ENCODE peak calls at places on chromosomes 12 and 14, in ten cellular contexts. F is lower lobe of right lung, I is cardiac fibroblast, Y is astrocyte of the spinal cord, E is breast epithelium, D is body of pancreas, X is tibial nerve, H is skeletal muscle cell, U is choroid plexus epithelial cell, G is tibial artery. M is an unnamed sample.

GRCh38 chr14:88848571-88848970 is 24.1 kb downstream of the TTC8 start:
- DNase-seq in F (no peak), I (no peak), Y (no peak), E (no peak), D (no peak), X (no peak), H (no peak), U (no peak), G (no peak), M (no peak)

GRCh38 chr12:106760184-106760531 is 14.3 kb upstream of the RIC8B start:
- DNase-seq in F (peak; percentile 55), I (no peak), Y (no peak), E (no peak), D (no peak), X (no peak), H (no peak), U (peak; percentile 57), G (no peak), M (peak; percentile 72)

GRCh38 chr12:43740511-43741100 is 18.0 kb downstream of the PUS7L start:
- DNase-seq in F (no peak), I (peak; percentile 54), Y (no peak), E (no peak), D (no peak), X (no peak), H (no peak), U (peak; percentile 23), G (no peak), M (no peak)

GRCh38 chr14:23411563-23412525 is 3.8 kb upstream of the MYH6 start:
- DNase-seq in F (no peak), I (no peak), Y (no peak), E (no peak), D (no peak), X (no peak), H (no peak), U (no peak), G (no peak), M (no peak)

GRCh38 chr14:27015046-27015445 is 417.2 kb upstream of the NOVA1 start:
- DNase-seq in F (no peak), I (no peak), Y (no peak), E (no peak), D (no peak), X (no peak), H (peak; percentile 25), U (no peak), G (no peak), M (no peak)

GRCh38 chr14:79704406-79704805 is 506.9 kb downstream of the DIO2 start:
- DNase-seq in F (no peak), I (no peak), Y (no peak), E (no peak), D (no peak), X (no peak), H (no peak), U (no peak), G (no peak), M (no peak)

GRCh38 chr14:93219103-93219726 is 12.2 kb downstream of the UBR7 start:
- DNase-seq in F (no peak), I (peak; percentile 80), Y (peak; percentile 69), E (no peak), D (peak; percentile 62), X (no peak), H (no peak), U (peak; percentile 80), G (no peak), M (no peak)

GRCh38 chr12:22255097-22255496 is 79.4 kb downstream of the ST8SIA1 start:
- DNase-seq in F (no peak), I (no peak), Y (peak; percentile 29), E (no peak), D (no peak), X (no peak), H (no peak), U (no peak), G (no peak), M (no peak)

GRCh38 chr12:22332191-22332590 is 2.3 kb downstream of the ST8SIA1 start:
- DNase-seq in F (no peak), I (no peak), Y (no peak), E (no peak), D (no peak), X (no peak), H (no peak), U (no peak), G (no peak), M (no peak)

GRCh38 chr12:68400231-68400829 is 68.2 kb upstream of the MDM1 start:
- DNase-seq in F (no peak), I (no peak), Y (no peak), E (no peak), D (no peak), X (no peak), H (no peak), U (no peak), G (no peak), M (no peak)

GRCh38 chr12:131074221-131075083 is 120.7 kb downstream of the ADGRD1 start:
- DNase-seq in F (peak; percentile 34), I (peak; percentile 3), Y (no peak), E (no peak), D (no peak), X (peak; percentile 74), H (no peak), U (no peak), G (peak; percentile 59), M (no peak)

GRCh38 chr14:69354383-69355154 is 43.5 kb downstream of the ERH start:
- DNase-seq in F (no peak), I (no peak), Y (no peak), E (no peak), D (no peak), X (no peak), H (no peak), U (no peak), G (no peak), M (peak; percentile 86)

GRCh38 chr12:85029456-85029855 is 6.6 kb downstream of the TSPAN19 start:
- DNase-seq in F (no peak), I (peak; percentile 44), Y (peak; percentile 47), E (no peak), D (no peak), X (no peak), H (no peak), U (peak; percentile 60), G (no peak), M (no peak)

GRCh38 chr14:74656964-74657363 is 44.9 kb upstream of the LTBP2 start:
- DNase-seq in F (no peak), I (no peak), Y (no peak), E (no peak), D (no peak), X (no peak), H (no peak), U (no peak), G (peak; percentile 43), M (no peak)

GRCh38 chr12:79400481-79400880 is 290.3 kb downstream of the PAWR start:
- DNase-seq in F (no peak), I (no peak), Y (no peak), E (no peak), D (no peak), X (no peak), H (no peak), U (no peak), G (no peak), M (no peak)

GRCh38 chr12:55901881-55902490 is 25.7 kb downstream of the PYM1 start:
- DNase-seq in F (no peak), I (no peak), Y (no peak), E (no peak), D (no peak), X (no peak), H (no peak), U (no peak), G (no peak), M (no peak)

GRCh38 chr12:55797068-55797467 is 20.5 kb downstream of the SARNP start:
- DNase-seq in F (no peak), I (peak; percentile 75), Y (peak; percentile 55), E (no peak), D (no peak), X (no peak), H (peak; percentile 14), U (peak; percentile 81), G (no peak), M (no peak)

GRCh38 chr12:123478762-123479161 is 20.8 kb downstream of the SNRNP35 start:
- DNase-seq in F (no peak), I (peak; percentile 17), Y (peak; percentile 41), E (no peak), D (no peak), X (no peak), H (no peak), U (peak; percentile 42), G (peak; percentile 94), M (no peak)

DNA sequence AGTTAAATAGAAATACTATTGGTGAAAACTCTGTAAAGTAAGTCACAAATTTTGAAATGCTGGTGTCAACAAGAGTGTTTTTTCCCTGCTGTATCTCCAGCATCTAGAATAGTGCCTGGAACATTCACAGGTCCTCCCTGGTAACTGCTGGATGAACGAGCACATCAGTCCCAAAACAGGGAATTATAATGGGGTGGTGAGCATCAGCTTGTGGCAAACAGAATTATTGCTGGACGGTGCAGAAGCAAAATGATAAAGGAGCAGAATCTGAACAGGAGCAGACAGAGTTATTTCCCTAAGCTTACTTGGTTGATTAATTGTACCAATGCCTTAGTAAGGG is 129.9 kb downstream of the GRIP1 start:
- DNase-seq in F (no peak), I (no peak), Y (no peak), E (no peak), D (no peak), X (no peak), H (no peak), U (no peak), G (no peak), M (no peak)
- H3K4me3 ChIP-seq in F (no peak overlapping the region), I (no peak overlapping the region), Y (no peak overlapping the region), E (no peak overlapping the region), D (no peak overlapping the region), X (no peak overlapping the region), H (no peak overlapping the region), U (no peak overlapping the region), G (no peak overlapping the region), M (no peak overlapping the region)

DNA sequence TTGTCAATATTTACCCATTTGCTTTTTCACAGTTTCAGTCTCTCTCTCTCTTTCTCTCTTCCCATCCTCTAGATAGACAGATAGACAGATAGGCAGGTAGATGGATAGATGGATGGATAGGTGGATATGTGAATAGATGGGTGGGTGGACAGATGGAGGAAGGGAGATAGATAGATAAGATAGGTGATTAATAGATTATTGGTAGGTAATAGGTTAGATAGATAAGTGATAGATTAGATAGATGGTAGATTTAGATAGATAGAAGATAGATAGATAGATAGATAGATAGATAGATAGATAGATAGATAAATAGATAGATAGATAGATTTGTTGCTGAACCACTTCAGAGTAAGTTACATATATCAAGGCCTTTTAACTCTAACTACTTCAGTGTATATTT is 148.2 kb downstream of the SLC15A4 start:
- DNase-seq in F (no peak), I (no peak), Y (no peak), E (no peak), D (no peak), X (no peak), H (no peak), U (no peak), G (no peak), M (no peak)
- H3K4me3 ChIP-seq in F (no peak overlapping the region), I (no peak overlapping the region), Y (no peak overlapping the region), E (no peak overlapping the region), D (no peak overlapping the region), X (no peak overlapping the region), H (no peak overlapping the region), U (no peak overlapping the region), G (no peak overlapping the region), M (no peak overlapping the region)

GRCh38 chr14:50937800-50938199 is 6.5 kb downstream of the PYGL start:
- DNase-seq in F (no peak), I (no peak), Y (no peak), E (no peak), D (no peak), X (no peak), H (no peak), U (no peak), G (no peak), M (no peak)
- H3K4me3 ChIP-seq in F (no peak overlapping the region), I (no peak overlapping the region), Y (no peak overlapping the region), E (no peak overlapping the region), D (no peak overlapping the region), X (no peak overlapping the region), H (no peak overlapping the region), U (no peak overlapping the region), G (no peak overlapping the region), M (no peak overlapping the region)

GRCh38 chr12:2221030-2221621 is 168.3 kb downstream of the CACNA1C start:
- DNase-seq in F (no peak), I (no peak), Y (no peak), E (no peak), D (no peak), X (no peak), H (no peak), U (no peak), G (no peak), M (no peak)
- H3K4me3 ChIP-seq in F (no peak overlapping the region), I (no peak overlapping the region), Y (no peak overlapping the region), E (no peak overlapping the region), D (no peak overlapping the region), X (no peak overlapping the region), H (no peak overlapping the region), U (no peak overlapping the region), G (no peak overlapping the region), M (no peak overlapping the region)